ENCODE peak calls at places on chromosomes 2 and 18, in ten cellular contexts. O is CD8-positive, alpha-beta memory T cell; J is IMR-90; B is aorta; U is heart left ventricle; A is endothelial cell of umbilical vein; H is HL-60; C is sigmoid colon; G is HCT116; R is AG04450. Q is an unnamed sample.

GRCh38 chr2:239201884-239202283 is 198.9 kb downstream of the HDAC4 start:
- DNase-seq in U (no peak), A (no peak), J (no peak), G (no peak), B (peak), R (no peak), C (peak), O (no peak), H (no peak), Q (no peak)

GRCh38 chr2:118845843-118846666 is 1.4 kb downstream of the EN1 start:
- DNase-seq in R (no peak), C (no peak), O (no peak), B (no peak), G (no peak), U (no peak), A (no peak), H (no peak), J (no peak), Q (no peak)

GRCh38 chr2:200577000-200577399 is 8.8 kb upstream of the AOX1 start:
- DNase-seq in J (no peak), U (no peak), B (no peak), R (no peak), O (no peak), H (no peak), A (no peak), C (no peak), G (no peak), Q (no peak)

GRCh38 chr18:46054956-46055831 is 16.9 kb downstream of the PSTPIP2 start:
- DNase-seq in C (no peak), J (no peak), A (no peak), O (no peak), R (no peak), B (no peak), H (no peak), U (no peak), G (no peak), Q (no peak)

GRCh38 chr2:10775036-10775780 is 37.4 kb downstream of the PDIA6 start:
- DNase-seq in B (peak), U (no peak), C (peak), G (no peak), A (no peak), H (no peak), J (no peak), O (no peak), R (no peak), Q (no peak)

GRCh38 chr18:46677609-46678470 is 20.8 kb upstream of the LOXHD1 start:
- DNase-seq in U (no peak), J (no peak), R (no peak), H (no peak), O (no peak), B (no peak), C (no peak), G (peak), A (no peak), Q (no peak)

GRCh38 chr2:233821709-233822100 is 32.6 kb downstream of the HJURP start:
- DNase-seq in G (no peak), B (no peak), U (no peak), C (peak), H (no peak), J (no peak), R (no peak), O (no peak), A (no peak), Q (no peak)

GRCh38 chr2:10559101-10559500 is 111.0 kb upstream of the ODC1 start:
- DNase-seq in U (no peak), R (no peak), J (no peak), H (no peak), B (no peak), O (no peak), C (no peak), A (no peak), G (no peak), Q (no peak)

GRCh38 chr18:13684546-13684945 is 41.8 kb downstream of the FAM210A start:
- DNase-seq in J (no peak), B (no peak), U (no peak), C (no peak), H (no peak), G (no peak), A (no peak), O (no peak), R (no peak), Q (no peak)

GRCh38 chr18:58540381-58540943 is 88.4 kb downstream of the ALPK2 start:
- DNase-seq in C (no peak), R (no peak), A (no peak), B (no peak), O (no peak), G (no peak), H (no peak), J (no peak), U (no peak), Q (no peak)

GRCh38 chr2:238593236-238593635 is 166.5 kb downstream of the ASB1 start:
- DNase-seq in O (no peak), H (no peak), G (no peak), R (no peak), C (no peak), B (no peak), A (no peak), U (no peak), J (no peak), Q (no peak)

GRCh38 chr2:193475038-193475437 is 1280.3 kb upstream of the TMEFF2 start:
- DNase-seq in J (no peak), R (no peak), A (no peak), C (no peak), O (no peak), B (no peak), H (no peak), G (no peak), U (no peak), Q (no peak)

GRCh38 chr2:109434351-109434750 is 179.4 kb downstream of the SEPTIN10 start:
- DNase-seq in R (no peak), G (no peak), H (no peak), U (no peak), O (no peak), J (no peak), C (peak), B (peak), A (no peak), Q (no peak)

GRCh38 chr2:144137705-144138428 is 382.1 kb downstream of the ZEB2 start:
- DNase-seq in B (no peak), C (no peak), A (no peak), U (no peak), R (no peak), H (no peak), G (no peak), J (peak), O (no peak), Q (no peak)

GRCh38 chr2:232196802-232197201 is 181.7 kb upstream of the ALPP start:
- DNase-seq in A (no peak), H (no peak), G (no peak), C (no peak), J (no peak), U (no peak), R (no peak), B (no peak), O (no peak), Q (no peak)

GRCh38 chr18:67608909-67609308 is 92.4 kb upstream of the DSEL start:
- DNase-seq in G (no peak), A (peak), C (no peak), U (no peak), B (no peak), O (no peak), H (no peak), R (peak), J (peak), Q (no peak)

GRCh38 chr2:17426708-17427107 is 91.5 kb downstream of the RAD51AP2 start:
- DNase-seq in A (no peak), C (no peak), R (no peak), J (no peak), H (no peak), G (no peak), B (no peak), U (no peak), O (no peak), Q (no peak)

GRCh38 chr2:119475225-119475856 is 43.7 kb downstream of the TMEM37 start:
- DNase-seq in J (no peak), O (no peak), U (peak), G (no peak), H (no peak), B (no peak), C (peak), A (no peak), R (no peak), Q (no peak)

GRCh38 chr2:9250091-9250490 is 43.5 kb downstream of the ASAP2 start:
- DNase-seq in J (no peak), B (no peak), A (no peak), U (no peak), O (no peak), H (no peak), R (no peak), C (no peak), G (no peak), Q (no peak)

GRCh38 chr2:97774425-97774824 is 61.0 kb downstream of the ZAP70 start:
- DNase-seq in R (no peak), J (no peak), B (no peak), G (no peak), A (peak), H (no peak), O (no peak), U (no peak), C (no peak), Q (no peak)

GRCh38 chr18:48739266-48740067 is 200.6 kb downstream of the CTIF start:
- DNase-seq in C (no peak), O (no peak), G (no peak), U (no peak), B (peak), J (no peak), R (no peak), H (no peak), A (no peak), Q (no peak)

GRCh38 chr2:43178602-43179542 is 47.5 kb downstream of the ZFP36L2 start:
- DNase-seq in G (peak), B (peak), H (peak), C (peak), O (no peak), A (peak), R (peak), U (peak), J (peak), Q (peak)

GRCh38 chr18:32086866-32087265 is 4.8 kb upstream of the RNF138 start:
- DNase-seq in B (no peak), A (no peak), J (peak), H (peak), C (no peak), U (no peak), O (no peak), R (peak), G (peak), Q (no peak)

GRCh38 chr18:58937204-58937603 is 72.5 kb downstream of the ZNF532 start:
- DNase-seq in A (peak), J (peak), C (no peak), B (no peak), H (peak), O (no peak), G (no peak), U (no peak), R (no peak), Q (no peak)

GRCh38 chr2:42045956-42046748 is 1.7 kb upstream of the PKDCC start:
- DNase-seq in U (no peak), R (no peak), O (no peak), H (no peak), A (no peak), C (no peak), J (no peak), B (no peak), G (no peak), Q (no peak)

GRCh38 chr2:39947294-39948015 is 168.4 kb upstream of the THUMPD2 start:
- DNase-seq in B (no peak), U (no peak), J (no peak), C (no peak), A (peak), G (no peak), R (no peak), O (no peak), H (no peak), Q (no peak)

GRCh38 chr2:238172439-238172838 is 13.7 kb downstream of the ERFE start:
- DNase-seq in C (no peak), G (no peak), R (no peak), U (peak), B (peak), H (no peak), J (no peak), O (no peak), A (no peak), Q (no peak)

GRCh38 chr18:12296457-12296856 is 11.6 kb upstream of the TUBB6 start:
- DNase-seq in U (no peak), H (no peak), J (no peak), A (peak), C (peak), G (no peak), B (peak), R (no peak), O (no peak), Q (no peak)

GRCh38 chr2:220071716-220072115 is 444.3 kb downstream of the SLC4A3 start:
- DNase-seq in C (no peak), B (no peak), H (no peak), G (no peak), A (no peak), J (no peak), O (no peak), U (no peak), R (no peak), Q (no peak)

GRCh38 chr2:119683717-119684443 is 4.9 kb downstream of the TMEM177 start:
- DNase-seq in R (no peak), C (no peak), O (no peak), U (no peak), H (no peak), A (no peak), J (peak), B (no peak), G (no peak), Q (no peak)

GRCh38 chr2:172083725-172084483 is 1.4 kb upstream of the DLX1 start:
- DNase-seq in G (no peak), U (no peak), A (peak), B (peak), R (no peak), O (no peak), J (no peak), C (no peak), H (no peak), Q (no peak)

GRCh38 chr2:239693761-239694415 is 293.1 kb upstream of the HDAC4 start:
- DNase-seq in G (no peak), C (no peak), A (no peak), H (no peak), J (no peak), R (no peak), O (no peak), B (peak), U (no peak), Q (no peak)

GRCh38 chr2:181977661-181978350 is 7.8 kb upstream of the PPP1R1C start:
- DNase-seq in J (peak), B (no peak), A (no peak), O (no peak), U (no peak), H (no peak), G (no peak), R (no peak), C (no peak), Q (no peak)

GRCh38 chr2:102421890-102422759 is 835 bp upstream of the IL18RAP start:
- DNase-seq in R (no peak), B (no peak), U (no peak), J (no peak), O (no peak), A (no peak), C (no peak), G (no peak), H (no peak), Q (no peak)

GRCh38 chr2:142416996-142417395 is 286.2 kb upstream of the LRP1B start:
- DNase-seq in A (no peak), C (no peak), B (no peak), H (no peak), O (no peak), J (no peak), G (no peak), R (no peak), U (no peak), Q (no peak)

GRCh38 chr2:185082749-185083148 is 484.4 kb downstream of the ZNF804A start:
- DNase-seq in H (no peak), O (no peak), G (no peak), A (no peak), J (no peak), U (no peak), B (no peak), R (no peak), C (no peak), Q (no peak)

GRCh38 chr2:20579866-20580265 is 71.0 kb downstream of the HS1BP3 start:
- DNase-seq in O (no peak), J (no peak), C (peak), G (no peak), A (no peak), R (no peak), B (peak), H (no peak), U (peak), Q (no peak)

GRCh38 chr18:6605115-6605869 is 124.2 kb upstream of the ARHGAP28 start:
- DNase-seq in O (no peak), B (no peak), U (no peak), G (no peak), C (no peak), R (no peak), A (no peak), J (peak), H (no peak), Q (no peak)

GRCh38 chr2:31886700-31887099 is 124.1 kb downstream of the MEMO1 start:
- DNase-seq in U (no peak), R (no peak), J (no peak), G (peak), B (no peak), O (no peak), A (no peak), C (no peak), H (no peak), Q (no peak)

GRCh38 chr2:190094471-190094870 is 31.9 kb upstream of the MSTN start:
- DNase-seq in B (no peak), A (peak), O (no peak), J (no peak), H (no peak), C (no peak), G (no peak), R (no peak), U (no peak), Q (no peak)
- H3K27ac ChIP-seq in B (no peak), A (no peak), O (no peak), J (no peak), H (no peak), C (no peak), G (no peak), R (no peak), U (no peak), Q (no peak)

GRCh38 chr2:96528680-96529375 is 7.7 kb upstream of the ARID5A start:
- DNase-seq in H (no peak), A (no peak), R (no peak), G (no peak), J (no peak), O (no peak), C (no peak), B (peak), U (peak), Q (no peak)

GRCh38 chr2:96530474-96531357 is 5.8 kb upstream of the ARID5A start:
- DNase-seq in O (no peak), R (no peak), A (no peak), J (no peak), C (peak), B (peak), H (no peak), U (no peak), G (no peak), Q (no peak)

GRCh38 chr2:96527990-96528679 is 8.4 kb upstream of the ARID5A start:
- DNase-seq in O (no peak), R (no peak), G (no peak), J (peak), C (peak), A (peak), U (peak), H (no peak), B (peak), Q (peak)

GRCh38 chr2:96530144-96530430 is 6.5 kb upstream of the ARID5A start:
- DNase-seq in A (no peak), G (no peak), H (no peak), R (no peak), C (peak), J (no peak), O (no peak), B (peak), U (no peak), Q (no peak)

DNA sequence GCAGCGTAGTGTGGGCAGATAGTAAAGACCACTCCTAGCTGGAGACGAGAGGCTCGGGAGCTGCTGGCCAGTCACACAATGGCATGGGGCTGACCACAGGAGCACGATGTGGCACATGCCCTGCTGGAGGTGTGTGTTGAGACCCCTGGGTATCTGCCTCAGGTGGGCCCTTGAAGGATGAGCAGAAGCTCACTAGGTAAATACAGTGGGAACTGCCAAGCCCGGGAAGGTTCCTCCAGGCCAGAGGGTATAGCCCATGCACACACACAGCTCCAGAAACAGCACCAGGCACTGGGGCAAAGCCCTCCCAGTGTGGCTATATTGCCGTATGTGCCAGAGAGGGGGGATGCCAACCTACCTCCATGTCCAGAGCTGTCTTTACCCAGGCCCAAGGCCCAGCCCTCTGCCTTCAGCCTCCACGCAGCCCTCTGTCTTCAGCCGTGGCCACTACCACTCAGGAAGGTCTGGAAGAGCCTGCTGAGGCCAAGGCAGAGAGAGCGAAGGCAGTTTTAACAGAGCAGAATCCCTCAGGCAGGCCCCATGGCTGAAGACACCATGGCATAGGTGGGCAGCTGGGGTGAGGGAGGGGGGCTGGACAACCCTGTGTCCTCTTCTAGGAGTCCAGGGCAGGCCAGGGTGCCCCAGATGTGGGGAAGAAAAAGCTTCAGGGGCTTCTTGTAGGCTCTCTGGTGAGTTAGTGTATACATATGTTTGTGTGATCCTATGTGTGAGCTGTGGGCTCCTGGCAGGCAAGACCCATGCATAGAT is 7.0 kb upstream of the ARID5A start:
- DNase-seq in H (no peak), O (no peak), R (no peak), C (peak), G (no peak), J (no peak), A (no peak), B (peak), U (no peak), Q (no peak)
- H3K27ac ChIP-seq in H (no peak), O (no peak), R (no peak), C (peak), G (no peak), J (no peak), A (no peak), B (peak), U (peak), Q (no peak)

DNA sequence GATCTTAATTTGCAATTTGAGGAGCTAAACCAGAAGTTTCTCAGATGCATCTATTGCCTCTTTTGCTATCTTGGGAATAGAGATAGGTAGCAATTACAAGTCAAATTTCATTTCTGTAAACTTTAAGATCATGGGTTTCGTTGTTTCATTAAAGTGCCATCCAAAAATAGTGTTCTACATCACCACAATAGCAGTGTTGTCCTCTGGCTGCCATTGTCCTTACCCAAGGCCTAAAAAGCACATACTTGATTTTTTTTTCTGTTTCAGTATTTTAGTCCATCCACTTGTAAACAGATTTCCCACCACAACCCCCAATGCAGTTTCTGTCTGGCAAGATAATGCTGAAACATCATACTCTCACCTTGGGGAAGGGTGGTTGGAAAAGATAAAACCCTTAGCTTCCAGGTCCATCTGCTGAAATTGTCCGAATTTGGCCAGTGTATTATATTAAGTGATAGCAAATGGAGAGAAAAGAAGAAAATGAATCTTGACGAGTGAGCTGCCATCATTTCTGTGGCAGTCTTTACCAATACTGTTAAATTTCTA is 136.2 kb downstream of the LCLAT1 start:
- DNase-seq in U (no peak), A (no peak), R (no peak), J (no peak), C (no peak), H (no peak), G (no peak), B (no peak), O (no peak), Q (no peak)
- H3K27ac ChIP-seq in U (peak), A (no peak), R (no peak), J (no peak), C (no peak), H (no peak), G (no peak), B (no peak), O (no peak), Q (no peak)

GRCh38 chr2:169573974-169574299 is 272 bp upstream of the FASTKD1 start:
- DNase-seq in J (no peak), B (no peak), G (no peak), O (no peak), R (no peak), A (no peak), U (no peak), H (no peak), C (no peak), Q (no peak)
- H3K27ac ChIP-seq in J (no peak), B (no peak), G (no peak), O (peak), R (no peak), A (no peak), U (no peak), H (no peak), C (peak), Q (no peak)

GRCh38 chr18:784470-785172 is 27.4 kb downstream of the YES1 start:
- DNase-seq in O (no peak), A (no peak), G (no peak), B (no peak), J (no peak), H (no peak), C (no peak), U (no peak), R (no peak), Q (no peak)
- H3K27ac ChIP-seq in O (no peak), A (no peak), G (no peak), B (no peak), J (no peak), H (no peak), C (no peak), U (no peak), R (no peak), Q (no peak)

Q was measured in CD4-positive, alpha-beta T cell.